ENCODE peak calls at places on chromosome 13, in four cellular contexts. L is stimulated activated naive CD8-positive, alpha-beta T cell treated with anti-CD3 and anti-CD28 coated beads, Interleukin-15, Interleukin-2, amounts not matched to agents 100 U/mL and 50 U/mL, for 24 hours; B is CD8-positive, alpha-beta T cell; X is NCI-H2107. O is an unnamed sample.

GRCh38 chr13:99981115-99982020 is at the start of gene ZIC2:
- DNase-seq in L (no peak), B (peak), X (peak), O (no peak)

GRCh38 chr13:93248627-93249047 is 22.0 kb downstream of the GPC6 start:
- DNase-seq in X (peak), L (no peak), B (no peak), O (no peak)

GRCh38 chr13:46134961-46135522 is 30.2 kb upstream of the CPB2 start:
- DNase-seq in B (no peak), X (peak), L (no peak), O (peak)

GRCh38 chr13:110127986-110128511 is 178.9 kb downstream of the COL4A1 start:
- DNase-seq in L (no peak), B (no peak), X (no peak), O (no peak)

GRCh38 chr13:44565881-44566280 is 10.2 kb downstream of the TSC22D1 start:
- DNase-seq in L (no peak), B (no peak), X (no peak), O (no peak)

GRCh38 chr13:111908981-111909380 is 158.0 kb upstream of the SOX1 start:
- DNase-seq in X (no peak), B (peak), L (no peak), O (no peak)

GRCh38 chr13:19845758-19846157 is 17.7 kb downstream of the ZMYM5 start:
- DNase-seq in X (no peak), L (peak), B (no peak), O (no peak)

GRCh38 chr13:96229356-96229755 is 139.4 kb downstream of the HS6ST3 start:
- DNase-seq in L (no peak), X (no peak), B (no peak), O (peak)

GRCh38 chr13:110070046-110070445 is 236.9 kb downstream of the COL4A1 start:
- DNase-seq in X (no peak), L (no peak), B (no peak), O (no peak)

GRCh38 chr13:52405767-52406494 is at the start of gene THSD1:
- DNase-seq in B (peak), L (peak), X (no peak), O (no peak)

GRCh38 chr13:60230593-60230992 is 66.9 kb upstream of the DIAPH3 start:
- DNase-seq in L (no peak), B (no peak), X (no peak), O (no peak)

GRCh38 chr13:108964601-108965000 is 335.2 kb downstream of the MYO16 start:
- DNase-seq in B (no peak), L (no peak), X (no peak), O (no peak)

GRCh38 chr13:34512811-34513210 is 429.3 kb upstream of the NBEA start:
- DNase-seq in X (no peak), L (no peak), B (no peak), O (no peak)

GRCh38 chr13:66780814-66781213 is 449.3 kb downstream of the PCDH9 start:
- DNase-seq in X (no peak), L (no peak), B (no peak), O (no peak)

GRCh38 chr13:51585234-51585672 is 991 bp downstream of the WDFY2 start:
- DNase-seq in B (no peak), L (no peak), X (no peak), O (peak)

GRCh38 chr13:93039131-93039530 is 187.5 kb upstream of the GPC6 start:
- DNase-seq in X (no peak), L (no peak), B (no peak), O (no peak)

GRCh38 chr13:29457299-29457698 is 138.2 kb downstream of the SLC7A1 start:
- DNase-seq in L (no peak), X (no peak), B (no peak), O (no peak)

GRCh38 chr13:50699874-50700663 is 143.4 kb downstream of the DLEU7 start:
- DNase-seq in L (no peak), B (no peak), X (no peak), O (no peak)

GRCh38 chr13:41075485-41075884 is 14.2 kb downstream of the WBP4 start:
- DNase-seq in L (no peak), B (no peak), X (no peak), O (no peak)

GRCh38 chr13:110125613-110126272 is 181.2 kb downstream of the COL4A1 start:
- DNase-seq in X (no peak), B (no peak), L (no peak), O (no peak)

GRCh38 chr13:44498969-44499368 is 77.2 kb downstream of the TSC22D1 start:
- DNase-seq in L (no peak), X (no peak), B (no peak), O (no peak)

GRCh38 chr13:69243366-69243765 is 864.3 kb upstream of the ATXN8OS start:
- DNase-seq in X (no peak), B (no peak), L (no peak), O (peak)

GRCh38 chr13:77616027-77616426 is 80.5 kb downstream of the SCEL start:
- DNase-seq in L (no peak), X (no peak), B (no peak), O (no peak)

GRCh38 chr13:57673197-57673596 is 41.7 kb downstream of the PCDH17 start:
- DNase-seq in X (no peak), L (no peak), B (no peak), O (no peak)

GRCh38 chr13:51158923-51159322 is 47.8 kb upstream of the C13orf42 start:
- DNase-seq in L (no peak), B (no peak), X (no peak), O (no peak)

GRCh38 chr13:44128522-44128921 is 245.1 kb upstream of the SERP2 start:
- DNase-seq in X (no peak), L (no peak), B (no peak), O (no peak)

GRCh38 chr13:113179374-113180230 is 21.2 kb downstream of the PROZ start:
- DNase-seq in X (no peak), L (no peak), B (no peak), O (no peak)

GRCh38 chr13:102589291-102589822 is 7.4 kb upstream of the TPP2 start:
- DNase-seq in L (no peak), B (no peak), X (no peak), O (no peak)

GRCh38 chr13:98975822-98976261 is 2.0 kb downstream of the DOCK9 start:
- DNase-seq in B (no peak), L (no peak), X (no peak), O (no peak)

GRCh38 chr13:26951581-26952177 is 191.1 kb upstream of the GPR12 start:
- DNase-seq in X (no peak), L (no peak), B (no peak), O (no peak)